ENCODE peak calls at places on chromosomes 16 and 17, in seven cellular contexts. K, L, T, G, X, B and H are unnamed samples.

GRCh38 chr17:32494621-32495346 is 8.0 kb downstream of the CDK5R1 start:
- DNase-seq in K (no peak), L (no peak), T (no peak), G (no peak), X (no peak), B (no peak), H (no peak)

GRCh38 chr17:49358638-49359247 is 3.3 kb downstream of the ZNF652 start:
- DNase-seq in K (no peak), L (no peak), T (no peak), G (no peak), X (no peak), B (no peak), H (no peak)

GRCh38 chr17:82435601-82436583 is 14.7 kb downstream of the CYBC1 start:
- DNase-seq in K (no peak), L (no peak), T (no peak), G (no peak), X (no peak), B (no peak), H (no peak)

GRCh38 chr17:1582374-1582773 is 19.8 kb upstream of the PITPNA start:
- DNase-seq in K (no peak), L (no peak), T (no peak), G (no peak), X (no peak), B (no peak), H (no peak)

GRCh38 chr16:49280861-49281331 is 742 bp downstream of the CBLN1 start:
- DNase-seq in K (no peak), L (no peak), T (no peak), G (no peak), X (no peak), B (no peak), H (no peak)

GRCh38 chr17:2712300-2713043 is 908 bp upstream of the CLUH start:
- DNase-seq in K (no peak), L (no peak), T (no peak), G (no peak), X (no peak), B (no peak), H (no peak)

GRCh38 chr17:75720656-75721462 is at the start of gene ITGB4:
- DNase-seq in K (peak), L (peak), T (peak), G (no peak), X (peak), B (no peak), H (no peak)

GRCh38 chr17:83193336-83194188 is 114.2 kb downstream of the METRNL start:
- DNase-seq in K (no peak), L (no peak), T (no peak), G (no peak), X (peak), B (no peak), H (no peak)

GRCh38 chr16:29697391-29697790 is 18.4 kb downstream of the QPRT start:
- DNase-seq in K (no peak), L (no peak), T (no peak), G (no peak), X (no peak), B (no peak), H (no peak)

GRCh38 chr16:4005281-4005680 is 111.0 kb downstream of the ADCY9 start:
- DNase-seq in K (no peak), L (no peak), T (no peak), G (no peak), X (no peak), B (no peak), H (no peak)

GRCh38 chr16:30567160-30567990 is 4.1 kb downstream of the ZNF688 start:
- DNase-seq in K (peak), L (no peak), T (no peak), G (no peak), X (no peak), B (no peak), H (no peak)

GRCh38 chr17:42844271-42844670 is at the start of gene AOC2:
- DNase-seq in K (no peak), L (no peak), T (no peak), G (no peak), X (no peak), B (no peak), H (peak)

GRCh38 chr17:15957608-15958307 is 12.8 kb downstream of the ADORA2B start:
- DNase-seq in K (no peak), L (no peak), T (no peak), G (no peak), X (no peak), B (no peak), H (no peak)

GRCh38 chr16:66924527-66925321 is 611 bp downstream of the RRAD start:
- DNase-seq in K (peak), L (peak), T (peak), G (no peak), X (no peak), B (no peak), H (no peak)

GRCh38 chr17:42660692-42661345 is 1.7 kb downstream of the TUBG2 start:
- DNase-seq in K (no peak), L (peak), T (no peak), G (no peak), X (no peak), B (no peak), H (peak)

GRCh38 chr16:88747588-88748301 is 37.3 kb downstream of the PIEZO1 start:
- DNase-seq in K (no peak), L (no peak), T (peak), G (no peak), X (no peak), B (no peak), H (no peak)

GRCh38 chr17:77856551-77857305 is 101.8 kb upstream of the TNRC6C start:
- DNase-seq in K (no peak), L (no peak), T (no peak), G (no peak), X (no peak), B (no peak), H (no peak)

GRCh38 chr17:73956595-73957465 is 246.6 kb upstream of the RPL38 start:
- DNase-seq in K (peak), L (peak), T (peak), G (peak), X (peak), B (no peak), H (no peak)

GRCh38 chr17:44110823-44111633 is 12.4 kb downstream of the HDAC5 start:
- DNase-seq in K (no peak), L (peak), T (peak), G (peak), X (peak), B (peak), H (peak)

GRCh38 chr16:47460301-47460754 is 535 bp downstream of the ITFG1 start:
- DNase-seq in K (no peak), L (peak), T (no peak), G (no peak), X (no peak), B (no peak), H (no peak)

GRCh38 chr17:17696075-17696474 is 14.8 kb downstream of the RAI1 start:
- DNase-seq in K (no peak), L (no peak), T (no peak), G (no peak), X (no peak), B (no peak), H (no peak)

GRCh38 chr17:42428141-42428944 is 5.3 kb upstream of the CAVIN1 start:
- DNase-seq in K (no peak), L (peak), T (peak), G (no peak), X (peak), B (peak), H (peak)

GRCh38 chr17:66241839-66242238 is 12.6 kb upstream of the APOH start:
- DNase-seq in K (no peak), L (no peak), T (no peak), G (no peak), X (no peak), B (no peak), H (no peak)

GRCh38 chr16:89312194-89312593 is 94.7 kb downstream of the ZNF778 start:
- DNase-seq in K (no peak), L (no peak), T (no peak), G (no peak), X (no peak), B (no peak), H (no peak)

GRCh38 chr17:19702231-19702641 is 14.1 kb downstream of the SLC47A2 start:
- DNase-seq in K (no peak), L (no peak), T (no peak), G (no peak), X (no peak), B (no peak), H (no peak)

GRCh38 chr17:41647940-41648410 is 23.6 kb upstream of the KRT17 start:
- DNase-seq in K (peak), L (peak), T (peak), G (peak), X (peak), B (no peak), H (no peak)

GRCh38 chr16:81850197-81850944 is 71.3 kb downstream of the PLCG2 start:
- DNase-seq in K (no peak), L (no peak), T (no peak), G (no peak), X (no peak), B (no peak), H (no peak)

GRCh38 chr17:81025756-81026155 is 9.2 kb upstream of the BAIAP2 start:
- DNase-seq in K (no peak), L (no peak), T (no peak), G (no peak), X (no peak), B (no peak), H (no peak)

GRCh38 chr16:28212532-28212873 is 738 bp upstream of the XPO6 start:
- DNase-seq in K (no peak), L (peak), T (no peak), G (no peak), X (no peak), B (no peak), H (no peak)

GRCh38 chr17:49746791-49747490 is 17.0 kb downstream of the FAM117A start:
- DNase-seq in K (no peak), L (no peak), T (no peak), G (no peak), X (no peak), B (no peak), H (no peak)

GRCh38 chr17:67247416-67247900 is 2.5 kb upstream of the HELZ start:
- DNase-seq in K (no peak), L (no peak), T (no peak), G (no peak), X (no peak), B (no peak), H (no peak)